ENCODE peak calls at places on chromosomes 12 and 14, in four cellular contexts. G is stimulated activated CD4-positive, alpha-beta T cell treated with anti-CD3 and anti-CD28 coated beads, Interleukin-2, amount 100 ng/mL, for 24 hours; S is retina; V is GM10248. I is an unnamed sample.
A peak's percentile ranks its signal among the peaks of the same experiment; 100 is the strongest.

GRCh38 chr12:2615665-2616387 is 178.9 kb upstream of the FKBP4 start:
- DNase-seq in G (no peak), S (no peak), V (no peak), I (no peak)

GRCh38 chr14:68260121-68260520 is 440.5 kb downstream of the RAD51B start:
- DNase-seq in G (no peak), S (no peak), V (no peak), I (no peak)

GRCh38 chr12:71107976-71108749 is 49.6 kb downstream of the TSPAN8 start:
- DNase-seq in G (no peak), S (no peak), V (no peak), I (no peak)

GRCh38 chr12:117100251-117100650 is 1.0 kb upstream of the TESC start:
- DNase-seq in G (no peak), S (no peak), V (no peak), I (no peak)

GRCh38 chr14:59360923-59361794 is 104.0 kb downstream of the GPR135 start:
- DNase-seq in G (no peak), S (no peak), V (no peak), I (no peak)

GRCh38 chr12:28936711-28937110 is 212.4 kb upstream of the FAR2 start:
- DNase-seq in G (no peak), S (no peak), V (no peak), I (no peak)

GRCh38 chr14:52356025-52356424 is 41.9 kb downstream of the PTGER2 start:
- DNase-seq in G (no peak), S (no peak), V (no peak), I (no peak)

GRCh38 chr12:6183689-6184441 is 16.3 kb upstream of the CD9 start:
- DNase-seq in G (no peak), S (no peak), V (no peak), I (no peak)

GRCh38 chr14:52348279-52348678 is 34.2 kb downstream of the PTGER2 start:
- DNase-seq in G (no peak), S (no peak), V (no peak), I (no peak)

GRCh38 chr12:67650528-67651379 is 2.2 kb downstream of the DYRK2 start:
- DNase-seq in G (peak; percentile 24), S (no peak), V (peak; percentile 40), I (no peak)

GRCh38 chr14:64464695-64465094 is 604 bp upstream of the AKAP5 start:
- DNase-seq in G (no peak), S (peak; percentile 19), V (no peak), I (no peak)

GRCh38 chr14:33307691-33308369 is 369.2 kb downstream of the NPAS3 start:
- DNase-seq in G (no peak), S (peak; percentile 75), V (no peak), I (no peak)

GRCh38 chr12:10368206-10369171 is 21.4 kb downstream of the KLRK1 start:
- DNase-seq in G (no peak), S (peak; percentile 15), V (no peak), I (no peak)

GRCh38 chr12:115944851-115945496 is 332.5 kb downstream of the MED13L start:
- DNase-seq in G (no peak), S (no peak), V (no peak), I (no peak)

GRCh38 chr12:109994262-109995175 is 1.6 kb downstream of the GIT2 start:
- DNase-seq in G (no peak), S (no peak), V (no peak), I (no peak)

GRCh38 chr12:129096184-129096583 is 242.9 kb downstream of the GLT1D1 start:
- DNase-seq in G (no peak), S (no peak), V (no peak), I (no peak)

GRCh38 chr12:116321913-116322312 is 44.4 kb upstream of the MED13L start:
- DNase-seq in G (no peak), S (no peak), V (no peak), I (no peak)

GRCh38 chr14:28264306-28264705 is 502.3 kb upstream of the FOXG1 start:
- DNase-seq in G (no peak), S (no peak), V (no peak), I (no peak)

GRCh38 chr12:6866920-6867406 is 368 bp upstream of the TPI1 start:
- DNase-seq in G (no peak), S (peak; percentile 80), V (no peak), I (no peak)

GRCh38 chr14:64942531-64943111 is at the start of gene GPX2:
- DNase-seq in G (no peak), S (no peak), V (no peak), I (no peak)

GRCh38 chr12:76374395-76375020 is 26.3 kb upstream of the BBS10 start:
- DNase-seq in G (no peak), S (no peak), V (no peak), I (no peak)

GRCh38 chr12:11917501-11917900 is 153.2 kb upstream of the BCL2L14 start:
- DNase-seq in G (no peak), S (no peak), V (no peak), I (no peak)

GRCh38 chr12:120055639-120056038 is 60.9 kb downstream of the RAB35 start:
- DNase-seq in G (no peak), S (no peak), V (no peak), I (no peak)

GRCh38 chr12:70598467-70599194 is 38.6 kb downstream of the PTPRB start:
- DNase-seq in G (no peak), S (no peak), V (no peak), I (no peak)

GRCh38 chr12:6280053-6280469 is 30.4 kb upstream of the PLEKHG6 start:
- DNase-seq in G (no peak), S (no peak), V (no peak), I (no peak)

GRCh38 chr14:59278111-59278510 is 89.6 kb downstream of the DAAM1 start:
- DNase-seq in G (no peak), S (no peak), V (no peak), I (no peak)

GRCh38 chr14:24461336-24461735 is 18.8 kb upstream of the SDR39U1 start:
- DNase-seq in G (no peak), S (no peak), V (no peak), I (no peak)

GRCh38 chr14:84527706-84528105 is 1002.2 kb upstream of the FLRT2 start:
- DNase-seq in G (no peak), S (no peak), V (no peak), I (no peak)

GRCh38 chr12:47811581-47812484 is 7.9 kb downstream of the HDAC7 start:
- DNase-seq in G (no peak), S (no peak), V (no peak), I (no peak)

GRCh38 chr12:121992059-121992879 is 29.4 kb upstream of the BCL7A start:
- DNase-seq in G (peak; percentile 65), S (no peak), V (peak; percentile 84), I (peak; percentile 46)

GRCh38 chr12:67669925-67670631 is 21.5 kb downstream of the DYRK2 start:
- DNase-seq in G (no peak), S (no peak), V (no peak), I (no peak)

GRCh38 chr14:55245657-55246268 is 25.5 kb upstream of the FBXO34 start:
- DNase-seq in G (peak; percentile 25), S (no peak), V (peak; percentile 38), I (no peak)

I was measured in activated T-helper 1 cell treated with anti-CD3 and anti-CD28 coated beads, Interleukin-12 subunit alpha, Interleukin-12 subunit beta, Interleukin-2, Interleukin-4 antibody, amounts not matched to agents 30 ng/mL and 10 ng/mL and 1 ng/mL, durations not matched to agents 14 hours and 24 hours and 36 hours.